ENCODE peak calls at places on chromosomes 12 and 14, in five cellular contexts. One of them, this sample, is unnamed.

GRCh38 chr12:96143392-96143791 is 50.8 kb upstream of the ELK3 start:
- DNase-seq in HuH-7: no peak
- DNase-seq in M059J: no peak
- DNase-seq in posterior cingulate gyrus: no peak
- DNase-seq in H7: no peak
- DNase-seq in this sample: no peak

GRCh38 chr12:89497467-89497866 is 27.1 kb downstream of the GALNT4 start:
- DNase-seq in H7: no peak
- DNase-seq in posterior cingulate gyrus: no peak
- DNase-seq in HuH-7: no peak
- DNase-seq in M059J: no peak
- DNase-seq in this sample: no peak

GRCh38 chr12:14959463-14959862 is 1.9 kb downstream of the ARHGDIB start:
- DNase-seq in posterior cingulate gyrus: no peak
- DNase-seq in H7: no peak
- DNase-seq in M059J: no peak
- DNase-seq in HuH-7: no peak
- DNase-seq in this sample: peak; percentile 47

GRCh38 chr12:98883231-98883630 is 238.1 kb downstream of the APAF1 start:
- DNase-seq in HuH-7: no peak
- DNase-seq in M059J: no peak
- DNase-seq in posterior cingulate gyrus: no peak
- DNase-seq in H7: no peak
- DNase-seq in this sample: peak; percentile 98

GRCh38 chr14:43872752-43873655 is 634.1 kb downstream of the FSCB start:
- DNase-seq in H7: peak; percentile 2
- DNase-seq in M059J: no peak
- DNase-seq in posterior cingulate gyrus: no peak
- DNase-seq in HuH-7: no peak
- DNase-seq in this sample: no peak

GRCh38 chr14:62914025-62914424 is 131.2 kb downstream of the KCNH5 start:
- DNase-seq in HuH-7: no peak
- DNase-seq in H7: no peak
- DNase-seq in posterior cingulate gyrus: no peak
- DNase-seq in M059J: peak; percentile 13
- DNase-seq in this sample: no peak

GRCh38 chr12:3213171-3213570 is 136.0 kb downstream of the TSPAN9 start:
- DNase-seq in HuH-7: no peak
- DNase-seq in posterior cingulate gyrus: no peak
- DNase-seq in H7: no peak
- DNase-seq in M059J: no peak
- DNase-seq in this sample: no peak

GRCh38 chr12:96882862-96883261 is 24.2 kb upstream of the NEDD1 start:
- DNase-seq in H7: no peak
- DNase-seq in M059J: peak; percentile 70
- DNase-seq in HuH-7: no peak
- DNase-seq in posterior cingulate gyrus: no peak
- DNase-seq in this sample: no peak

GRCh38 chr12:32893008-32893407 is 3.6 kb downstream of the PKP2 start:
- DNase-seq in H7: no peak
- DNase-seq in HuH-7: peak; percentile 47
- DNase-seq in posterior cingulate gyrus: no peak
- DNase-seq in M059J: no peak
- DNase-seq in this sample: no peak

GRCh38 chr14:81162941-81163340 is 57.8 kb downstream of the GTF2A1 start:
- DNase-seq in HuH-7: no peak
- DNase-seq in M059J: peak; percentile 47
- DNase-seq in posterior cingulate gyrus: no peak
- DNase-seq in H7: no peak
- DNase-seq in this sample: no peak

This sample was measured in pons.